ENCODE peak calls at places on chromosomes 4 and X, in five cellular contexts. G is right lobe of liver, I is HCT116, Q is MM.1S, J is pancreas. W is an unnamed sample.

GRCh38 chr4:74365761-74366160 is 816 bp downstream of the EREG start:
- DNase-seq in J (peak; percentile 21), G (no peak), Q (no peak), I (no peak), W (peak; percentile 70)

GRCh38 chr4:8882239-8882638 is 10.6 kb upstream of the HMX1 start:
- DNase-seq in J (no peak), G (no peak), Q (no peak), I (peak; percentile 4), W (no peak)

GRCh38 chr4:26441110-26441509 is 49.2 kb downstream of the CCKAR start:
- DNase-seq in J (no peak), G (no peak), I (no peak), Q (no peak), W (no peak)

GRCh38 chrX:76064825-76065224 is 108.0 kb upstream of the PBDC1 start:
- DNase-seq in J (no peak), I (no peak), G (no peak), Q (no peak), W (no peak)

GRCh38 chr4:1204828-1205591 is 32.6 kb upstream of the SPON2 start:
- DNase-seq in J (peak; percentile 11), Q (no peak), I (no peak), G (peak; percentile 93), W (peak; percentile 69)

GRCh38 chr4:114807759-114808404 is 209.3 kb downstream of the UGT8 start:
- DNase-seq in G (no peak), I (peak; percentile 42), Q (peak; percentile 70), J (peak; percentile 53), W (no peak)

GRCh38 chrX:56564182-56564885 is 907 bp downstream of the UBQLN2 start:
- DNase-seq in G (no peak), Q (peak; percentile 22), I (no peak), J (peak; percentile 11), W (no peak)

GRCh38 chr4:157018920-157019490 is 47.4 kb upstream of the PDGFC start:
- DNase-seq in Q (no peak), G (no peak), J (no peak), I (no peak), W (no peak)

DNA sequence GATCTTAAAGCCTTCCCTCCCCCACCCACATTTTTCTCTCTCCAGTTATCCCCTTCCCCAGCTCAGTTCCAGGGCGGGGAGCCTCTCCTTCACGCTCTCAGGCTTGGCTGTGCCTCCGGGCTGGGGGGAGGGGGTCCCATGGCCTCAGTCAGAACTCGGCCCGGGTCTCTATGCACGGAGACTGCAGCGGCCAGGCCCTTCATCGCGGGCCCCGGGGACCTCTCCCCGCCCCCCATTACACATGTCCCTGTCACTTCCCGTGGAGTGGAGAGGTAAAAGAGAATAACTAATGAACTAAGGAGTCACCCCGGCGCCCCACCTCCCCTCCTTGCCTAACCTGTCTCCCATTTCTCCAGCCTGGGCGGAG is 838 bp upstream of the PRICKLE3 start:
- DNase-seq in Q (no peak), J (no peak), I (no peak), G (no peak), W (no peak)
- H3K27ac ChIP-seq in Q (no peak overlapping the region), J (no peak overlapping the region), I (peak overlapping the region; percentile 84), G (no peak overlapping the region), W (no peak overlapping the region)

GRCh38 chr4:61427818-61428495 is 227.8 kb downstream of the ADGRL3 start:
- DNase-seq in J (no peak), G (no peak), I (no peak), Q (no peak), W (peak; percentile 61)

GRCh38 chr4:61428950-61429349 is 228.8 kb downstream of the ADGRL3 start:
- DNase-seq in J (no peak), Q (no peak), I (no peak), G (no peak), W (no peak)

GRCh38 chr4:61425315-61425714 is 225.2 kb downstream of the ADGRL3 start:
- DNase-seq in I (no peak), Q (no peak), J (no peak), G (no peak), W (no peak)

GRCh38 chr4:61426229-61426628 is 226.1 kb downstream of the ADGRL3 start:
- DNase-seq in J (no peak), Q (no peak), I (no peak), G (no peak), W (peak; percentile 47)

DNA sequence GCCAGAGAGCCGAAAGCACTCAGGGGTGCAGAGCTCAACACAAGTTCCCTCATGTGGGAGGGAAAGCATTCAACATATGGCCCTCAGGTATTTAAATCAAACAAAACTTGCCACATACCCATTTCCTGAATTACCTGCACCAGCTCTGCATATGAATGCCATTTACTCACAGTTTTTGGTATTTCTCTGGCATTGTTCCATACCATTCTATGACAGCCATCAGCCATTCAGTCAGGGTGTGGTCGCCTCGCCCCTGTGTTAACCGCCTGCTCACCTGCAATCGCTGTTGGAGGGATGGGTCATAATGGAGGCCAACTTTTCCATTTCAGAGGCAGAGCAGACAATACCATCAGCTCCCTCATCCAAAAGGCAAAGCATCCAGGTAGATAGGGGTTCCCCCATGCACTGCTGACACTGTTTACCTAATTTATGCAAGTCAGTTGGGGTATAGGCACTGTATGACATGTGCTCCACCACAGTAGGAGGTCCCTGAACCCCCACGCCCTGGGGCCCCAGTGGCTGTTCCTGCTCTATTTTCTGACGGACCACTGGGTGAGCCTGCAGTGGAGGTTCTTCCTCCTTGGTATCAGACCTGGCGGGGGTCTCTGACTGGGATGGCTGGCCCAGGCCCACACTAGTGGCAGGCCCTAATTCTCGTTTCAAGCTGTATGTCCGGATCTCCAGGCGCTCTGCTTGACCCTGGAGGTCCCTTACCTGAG is 227.1 kb downstream of the ADGRL3 start:
- DNase-seq in Q (no peak), I (no peak), G (no peak), J (no peak), W (no peak)
- H3K27ac ChIP-seq in Q (no peak overlapping the region), I (no peak overlapping the region), G (no peak overlapping the region), J (no peak overlapping the region), W (no peak overlapping the region)

GRCh38 chr4:6910340-6910959 is 824 bp downstream of the TBC1D14 start:
- DNase-seq in I (no peak), Q (no peak), J (no peak), G (peak; percentile 71), W (peak; percentile 66)

GRCh38 chr4:6909970-6910339 is 329 bp downstream of the TBC1D14 start:
- DNase-seq in G (peak; percentile 55), Q (peak; percentile 26), I (no peak), J (no peak), W (no peak)

GRCh38 chr4:6909113-6909969 is at the start of gene TBC1D14:
- DNase-seq in I (peak; percentile 68), G (peak; percentile 90), J (peak; percentile 86), Q (peak; percentile 84), W (peak; percentile 96)

GRCh38 chr4:6907658-6908191 is 1.9 kb upstream of the TBC1D14 start:
- DNase-seq in J (peak; percentile 47), G (no peak), I (peak; percentile 21), Q (no peak), W (peak; percentile 56)

GRCh38 chr4:6908397-6909112 is 1.1 kb upstream of the TBC1D14 start:
- DNase-seq in I (no peak), G (no peak), Q (no peak), J (no peak), W (no peak)
- H3K27ac ChIP-seq in I (peak overlapping the region; percentile 95), G (peak overlapping the region; percentile 99), Q (peak overlapping the region; percentile 86), J (peak overlapping the region; percentile 100), W (no peak overlapping the region)

DNA sequence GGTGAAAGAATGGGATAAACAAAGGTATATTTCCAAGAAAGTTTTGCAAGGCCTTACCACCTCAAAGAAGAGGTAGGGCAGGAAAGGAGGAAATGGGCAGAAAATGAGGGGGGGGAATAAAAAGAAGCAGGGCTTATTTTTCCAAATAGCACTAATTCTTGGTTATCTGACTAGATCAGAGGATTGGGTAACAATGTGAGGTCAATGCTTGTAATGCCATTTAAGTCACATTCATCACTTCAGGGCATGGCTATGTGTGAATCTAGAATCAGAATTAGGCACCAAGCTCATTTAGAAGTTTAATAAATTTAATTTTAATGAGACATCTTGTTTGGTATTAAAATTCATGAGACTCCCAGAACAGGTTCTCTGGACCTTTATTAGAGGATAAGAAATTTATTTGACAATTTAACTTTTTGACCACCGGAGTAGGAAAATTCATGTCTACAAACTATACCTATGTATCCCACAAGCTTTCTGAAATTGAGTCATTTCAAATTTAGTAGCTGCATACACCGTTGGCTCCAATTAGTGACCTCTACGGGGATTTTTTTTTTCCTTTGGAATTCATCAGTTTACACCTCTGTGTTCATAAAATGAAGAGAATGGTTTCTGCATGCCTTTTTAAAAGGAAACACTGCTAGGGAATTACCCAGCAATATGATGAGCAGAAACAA is 1.3 kb upstream of the STS start:
- DNase-seq in G (no peak), I (no peak), Q (no peak), J (no peak), W (no peak)
- H3K27ac ChIP-seq in G (peak overlapping the region; percentile 53), I (no peak overlapping the region), Q (no peak overlapping the region), J (peak overlapping the region; percentile 93), W (no peak overlapping the region)

DNA sequence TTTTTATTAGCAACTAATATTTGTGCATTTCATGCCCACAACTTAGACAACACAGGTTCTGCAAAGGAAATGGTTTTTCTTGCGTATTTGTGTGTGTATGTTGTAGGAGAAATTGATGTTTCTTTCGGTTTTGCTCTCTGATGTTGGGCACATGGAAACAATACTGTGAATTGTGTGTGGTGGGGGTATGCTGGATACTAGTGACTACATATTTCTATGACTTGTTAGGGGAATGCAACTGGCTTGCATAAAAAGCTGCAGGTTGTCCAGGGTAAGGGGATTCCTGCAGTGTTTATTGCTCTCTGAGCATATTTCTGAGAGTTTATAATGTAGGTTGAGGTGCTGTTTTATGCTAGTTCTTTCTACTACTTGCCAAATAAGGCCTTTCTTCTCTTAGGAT is 11.6 kb downstream of the DLG3 start:
- DNase-seq in Q (no peak), J (no peak), I (no peak), G (no peak), W (no peak)
- H3K27ac ChIP-seq in Q (no peak overlapping the region), J (peak overlapping the region; percentile 93), I (no peak overlapping the region), G (no peak overlapping the region), W (no peak overlapping the region)

DNA sequence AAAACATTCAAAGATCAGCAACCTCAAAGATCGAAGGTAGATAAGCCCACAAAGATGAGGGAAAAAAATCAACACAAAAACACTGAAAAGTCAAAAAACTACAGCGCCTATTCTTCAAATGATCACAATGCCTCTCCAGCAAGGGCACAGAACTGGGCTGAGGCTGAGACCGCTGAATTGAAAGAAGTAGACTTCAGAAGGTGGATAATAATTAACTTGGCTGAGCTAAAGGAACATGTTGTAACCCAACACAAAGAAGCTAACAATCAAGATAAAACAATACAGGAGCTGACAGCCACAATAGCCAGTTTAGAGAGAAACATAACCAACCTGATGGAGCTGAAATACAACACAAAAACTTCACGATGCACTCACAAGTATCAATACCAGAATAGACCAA is 231.1 kb downstream of the STPG2 start:
- DNase-seq in I (no peak), J (no peak), Q (no peak), G (no peak), W (no peak)
- H3K27ac ChIP-seq in I (no peak overlapping the region), J (no peak overlapping the region), Q (no peak overlapping the region), G (no peak overlapping the region), W (no peak overlapping the region)

DNA sequence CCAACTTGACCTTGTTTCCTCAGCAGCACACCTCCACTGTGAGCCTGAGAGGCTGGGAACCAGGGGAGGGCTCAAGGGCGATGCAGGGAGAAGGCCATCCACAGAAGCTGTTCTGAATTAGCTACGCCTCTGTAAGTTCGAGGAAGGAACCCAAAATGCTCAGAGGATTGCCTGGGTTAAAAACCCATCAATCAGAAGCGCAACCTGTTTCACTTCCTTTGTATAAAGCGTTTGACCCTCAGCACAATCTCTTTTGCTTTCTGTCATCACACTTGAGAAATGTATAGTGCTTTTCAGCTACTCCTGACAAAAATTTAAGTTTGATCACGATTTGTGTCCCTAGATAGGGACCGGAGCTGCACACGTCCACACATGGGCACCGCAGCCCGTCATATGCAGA is 48.0 kb upstream of the MAP3K15 start:
- DNase-seq in J (no peak), I (no peak), G (no peak), Q (no peak), W (no peak)
- H3K27ac ChIP-seq in J (no peak overlapping the region), I (no peak overlapping the region), G (no peak overlapping the region), Q (no peak overlapping the region), W (no peak overlapping the region)

W was measured in aorta.